ENCODE peak calls at places on chromosome 11, in seven cellular contexts. H is OCI-LY7; O is bronchial epithelial cell; Z is suprapubic skin; S is naive thymus-derived CD4-positive, alpha-beta T cell; U is pancreas; V is neural progenitor cell. G is an unnamed sample.

GRCh38 chr11:2794419-2794795 is 91.2 kb downstream of the CDKN1C start:
- DNase-seq in H (no peak), O (no peak), Z (no peak), S (no peak), U (peak; percentile 1), V (no peak), G (no peak)

GRCh38 chr11:1146311-1146864 is 11.4 kb upstream of the MUC5AC start:
- DNase-seq in H (no peak), O (no peak), Z (peak; percentile 68), S (no peak), U (no peak), V (no peak), G (no peak)

GRCh38 chr11:65315204-65315865 is 669 bp downstream of the CDC42EP2 start:
- DNase-seq in H (peak; percentile 86), O (no peak), Z (peak; percentile 89), S (peak; percentile 58), U (peak; percentile 66), V (peak; percentile 95), G (peak; percentile 87)

GRCh38 chr11:42315267-42315666 is 855.8 kb upstream of the LRRC4C start:
- DNase-seq in H (no peak), O (peak; percentile 5), Z (no peak), S (no peak), U (no peak), V (no peak), G (no peak)

GRCh38 chr11:69358398-69359080 is 64.6 kb downstream of the MYEOV start:
- DNase-seq in H (no peak), O (no peak), Z (peak; percentile 49), S (no peak), U (no peak), V (no peak), G (no peak)

GRCh38 chr11:75212463-75212862 is 28.1 kb upstream of the TPBGL start:
- DNase-seq in H (no peak), O (no peak), Z (no peak), S (no peak), U (peak; percentile 59), V (no peak), G (no peak)

GRCh38 chr11:87574193-87574592 is 536.5 kb downstream of the TMEM135 start:
- DNase-seq in H (no peak), O (no peak), Z (no peak), S (no peak), U (no peak), V (no peak), G (no peak)

GRCh38 chr11:119363874-119364590 is 17.5 kb downstream of the USP2 start:
- DNase-seq in H (peak; percentile 83), O (no peak), Z (no peak), S (no peak), U (peak; percentile 59), V (peak; percentile 86), G (no peak)

GRCh38 chr11:130023204-130023603 is 20.6 kb upstream of the PRDM10 start:
- DNase-seq in H (peak; percentile 98), O (peak; percentile 80), Z (no peak), S (no peak), U (no peak), V (no peak), G (no peak)

GRCh38 chr11:16792426-16792825 is 54.0 kb downstream of the C11orf58 start:
- DNase-seq in H (no peak), O (no peak), Z (no peak), S (no peak), U (no peak), V (no peak), G (no peak)

GRCh38 chr11:46296520-46297448 is 19.3 kb downstream of the CREB3L1 start:
- DNase-seq in H (no peak), O (no peak), Z (no peak), S (no peak), U (no peak), V (peak; percentile 92), G (no peak)

GRCh38 chr11:95097209-95097608 is 7.6 kb downstream of the ENDOD1 start:
- DNase-seq in H (no peak), O (no peak), Z (no peak), S (no peak), U (no peak), V (no peak), G (no peak)

GRCh38 chr11:11538277-11538960 is 83.4 kb downstream of the GALNT18 start:
- DNase-seq in H (no peak), O (no peak), Z (no peak), S (no peak), U (peak; percentile 13), V (no peak), G (no peak)

GRCh38 chr11:911031-911889 is 650 bp upstream of the CHID1 start:
- DNase-seq in H (no peak), O (peak; percentile 25), Z (no peak), S (no peak), U (no peak), V (peak; percentile 76), G (no peak)

GRCh38 chr11:34276465-34276864 is 81.3 kb downstream of the ABTB2 start:
- DNase-seq in H (no peak), O (no peak), Z (no peak), S (no peak), U (no peak), V (no peak), G (no peak)

GRCh38 chr11:128687321-128687720 is 6.6 kb upstream of the FLI1 start:
- DNase-seq in H (no peak), O (peak; percentile 49), Z (no peak), S (no peak), U (no peak), V (peak; percentile 75), G (no peak)

GRCh38 chr11:77203901-77204755 is 76.1 kb downstream of the MYO7A start:
- DNase-seq in H (no peak), O (no peak), Z (no peak), S (no peak), U (no peak), V (no peak), G (no peak)

GRCh38 chr11:77205467-77206263 is 77.6 kb downstream of the MYO7A start:
- DNase-seq in H (no peak), O (no peak), Z (no peak), S (no peak), U (no peak), V (no peak), G (no peak)

GRCh38 chr11:77202941-77203900 is 75.2 kb downstream of the MYO7A start:
- DNase-seq in H (no peak), O (no peak), Z (peak; percentile 74), S (no peak), U (no peak), V (no peak), G (no peak)

GRCh38 chr11:77206264-77207018 is 78.4 kb downstream of the MYO7A start:
- DNase-seq in H (no peak), O (no peak), Z (no peak), S (no peak), U (no peak), V (no peak), G (no peak)

GRCh38 chr11:77204792-77205466 is 76.9 kb downstream of the MYO7A start:
- DNase-seq in H (no peak), O (no peak), Z (no peak), S (no peak), U (no peak), V (no peak), G (no peak)
- H3K4me3 ChIP-seq in H (no peak overlapping the region), O (no peak overlapping the region), Z (no peak overlapping the region), S (no peak overlapping the region), U (no peak overlapping the region), V (no peak overlapping the region), G (no peak overlapping the region)

DNA sequence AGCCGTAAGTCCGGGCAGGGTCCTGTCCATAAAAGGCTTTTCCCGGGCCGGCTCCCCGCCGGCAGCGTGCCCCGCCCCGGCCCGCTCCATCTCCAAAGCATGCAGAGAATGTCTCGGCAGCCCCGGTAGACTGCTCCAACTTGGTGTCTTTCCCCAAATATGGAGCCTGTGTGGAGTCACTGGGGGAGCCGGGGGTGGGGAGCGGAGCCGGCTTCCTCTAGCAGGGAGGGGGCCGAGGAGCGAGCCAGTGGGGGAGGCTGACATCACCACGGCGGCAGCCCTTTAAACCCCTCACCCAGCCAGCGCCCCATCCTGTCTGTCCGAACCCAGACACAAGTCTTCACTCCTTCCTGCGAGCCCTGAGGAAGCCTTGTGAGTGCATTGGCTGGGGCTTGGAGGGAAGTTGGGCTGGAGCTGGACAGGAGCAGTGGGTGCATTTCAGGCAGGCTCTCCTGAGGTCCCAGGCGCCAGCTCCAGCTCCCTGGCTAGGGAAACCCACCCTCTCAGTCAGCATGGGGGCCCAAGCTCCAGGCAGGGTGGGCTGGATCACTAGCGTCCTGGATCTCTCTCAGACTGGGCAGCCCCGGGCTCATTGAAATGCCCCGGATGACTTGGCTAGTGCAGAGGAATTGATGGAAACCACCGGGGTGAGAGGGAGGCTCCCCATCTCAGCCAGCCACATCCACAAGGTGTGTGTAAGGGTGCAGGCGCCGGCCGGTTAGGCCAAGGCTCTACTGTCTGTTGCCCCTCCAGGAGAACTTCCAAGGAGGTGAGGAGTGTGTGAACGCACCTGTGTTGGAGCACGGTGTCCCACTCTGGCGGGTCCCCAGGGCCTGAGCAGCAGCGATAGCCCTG is at the start of gene TAGLN:
- DNase-seq in H (no peak), O (peak; percentile 74), Z (no peak), S (no peak), U (no peak), V (peak; percentile 84), G (no peak)
- H3K4me3 ChIP-seq in H (no peak within 1 kb of the TSS), O (peak within 1 kb of the TSS; percentile 19), Z (peak within 1 kb of the TSS; percentile 40), S (no peak within 1 kb of the TSS), U (no peak within 1 kb of the TSS), V (peak within 1 kb of the TSS; percentile 42), G (no peak within 1 kb of the TSS)

DNA sequence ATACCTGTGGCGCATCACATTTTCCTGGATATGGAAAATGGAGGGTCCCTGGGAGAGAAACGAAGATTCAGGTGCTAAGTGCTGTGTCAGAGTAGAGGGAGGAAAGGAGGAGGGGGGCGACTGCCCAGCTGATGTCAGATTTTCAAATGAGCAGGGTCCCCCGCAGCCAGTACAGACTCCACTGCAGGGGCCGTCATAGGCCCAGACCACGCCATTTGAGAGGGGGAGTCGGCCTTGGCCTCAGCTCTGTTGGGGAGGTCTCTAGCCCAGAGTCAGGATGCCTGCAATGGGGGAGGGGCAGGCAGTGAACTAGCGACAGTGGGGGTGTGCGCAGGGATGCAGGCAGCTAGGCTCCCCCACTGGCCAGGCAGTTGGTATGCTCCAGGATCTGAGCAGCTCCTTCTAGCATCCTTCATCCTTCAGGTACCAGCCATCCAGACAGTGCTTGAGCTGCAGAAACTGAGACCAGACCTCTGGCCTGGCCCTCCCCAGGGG is at the start of the genes BSCL2 and GNG3:
- DNase-seq in H (no peak), O (no peak), Z (no peak), S (no peak), U (peak; percentile 34), V (peak; percentile 85), G (no peak)
- H3K4me3 ChIP-seq in H (peak within 1 kb of the TSS; percentile 73), O (peak within 1 kb of the TSS; percentile 60), Z (peak within 1 kb of the TSS; percentile 67), S (peak within 1 kb of the TSS; percentile 77), U (peak within 1 kb of the TSS; percentile 62), V (peak within 1 kb of the TSS; percentile 65), G (peak within 1 kb of the TSS; percentile 89)

DNA sequence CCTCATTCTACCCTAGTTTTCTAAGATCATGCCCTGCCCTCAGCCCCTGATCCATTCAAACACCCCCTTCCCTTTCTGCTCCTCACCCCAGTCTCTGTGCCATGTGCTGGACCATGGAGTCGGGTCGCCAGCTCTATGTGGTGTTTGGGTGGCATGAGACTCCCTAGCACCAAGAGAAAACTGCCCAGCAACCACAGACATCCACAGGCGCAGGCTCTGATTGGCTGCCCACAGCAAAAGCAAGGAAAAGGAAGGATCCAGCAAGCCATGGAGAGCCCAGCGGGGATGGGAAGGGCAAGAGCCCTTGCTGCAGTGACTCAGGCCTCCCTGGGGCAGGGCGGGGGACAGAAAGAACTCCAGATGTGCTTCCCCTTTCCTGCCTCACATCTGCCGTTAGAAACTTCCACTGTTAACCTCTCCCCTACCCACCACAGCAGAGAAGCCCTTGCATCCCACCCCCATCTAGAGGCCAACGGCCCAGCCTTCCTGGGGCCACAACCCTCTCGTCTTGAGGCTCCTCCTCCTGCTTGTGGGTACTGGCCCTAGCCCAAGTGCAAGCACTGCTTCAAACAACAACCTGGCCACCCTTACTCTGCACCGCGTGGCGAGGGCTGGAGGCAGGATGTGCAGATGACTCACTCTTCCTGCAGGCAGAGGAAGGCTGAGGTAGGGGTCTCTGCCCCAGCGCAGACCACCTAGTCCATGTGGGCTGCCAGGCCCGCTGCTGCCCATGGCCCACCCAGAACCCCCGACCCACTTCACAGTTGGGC is 9.7 kb upstream of the AHNAK start:
- DNase-seq in H (peak; percentile 62), O (peak; percentile 92), Z (peak; percentile 97), S (peak; percentile 67), U (peak; percentile 61), V (peak; percentile 85), G (peak; percentile 72)
- H3K4me3 ChIP-seq in H (no peak overlapping the region), O (no peak overlapping the region), Z (peak overlapping the region; percentile 29), S (peak overlapping the region; percentile 42), U (no peak overlapping the region), V (no peak overlapping the region), G (peak overlapping the region; percentile 14)

G was measured in CD8-positive, alpha-beta T cell.